ENCODE peak calls at places on chromosomes 2 and 18, in seven cellular contexts. One of them, this sample, is unnamed.
A peak's percentile ranks its signal among the peaks of the same experiment; 100 is the strongest.

GRCh38 chr2:216618785-216619184 is 14.4 kb upstream of the IGFBP2 start:
- DNase-seq in heart right ventricle: no peak
- DNase-seq in HEK293T: no peak
- DNase-seq in GF-D8: no peak
- DNase-seq in adrenal gland: no peak
- DNase-seq in activated CD8-positive, alpha-beta memory T cell treated with anti-CD3 and anti-CD28 coated beads for 24 hours: no peak
- DNase-seq in T-cell: no peak
- DNase-seq in this sample: no peak

GRCh38 chr2:157822993-157823392 is 53.1 kb downstream of the ACVR1 start:
- DNase-seq in heart right ventricle: no peak
- DNase-seq in HEK293T: no peak
- DNase-seq in GF-D8: no peak
- DNase-seq in adrenal gland: no peak
- DNase-seq in activated CD8-positive, alpha-beta memory T cell treated with anti-CD3 and anti-CD28 coated beads for 24 hours: no peak
- DNase-seq in T-cell: no peak
- DNase-seq in this sample: no peak

GRCh38 chr2:166230724-166231070 is 102.9 kb upstream of the SCN1A start:
- DNase-seq in heart right ventricle: no peak
- DNase-seq in HEK293T: no peak
- DNase-seq in GF-D8: no peak
- DNase-seq in adrenal gland: no peak
- DNase-seq in activated CD8-positive, alpha-beta memory T cell treated with anti-CD3 and anti-CD28 coated beads for 24 hours: no peak
- DNase-seq in T-cell: no peak
- DNase-seq in this sample: no peak

GRCh38 chr2:220959391-220959802 is 612.7 kb downstream of the EPHA4 start:
- DNase-seq in heart right ventricle: peak; percentile 43
- DNase-seq in HEK293T: no peak
- DNase-seq in GF-D8: no peak
- DNase-seq in adrenal gland: no peak
- DNase-seq in activated CD8-positive, alpha-beta memory T cell treated with anti-CD3 and anti-CD28 coated beads for 24 hours: no peak
- DNase-seq in T-cell: no peak
- DNase-seq in this sample: no peak

GRCh38 chr2:187148059-187148714 is 299.2 kb upstream of the ZSWIM2 start:
- DNase-seq in heart right ventricle: no peak
- DNase-seq in HEK293T: no peak
- DNase-seq in GF-D8: no peak
- DNase-seq in adrenal gland: no peak
- DNase-seq in activated CD8-positive, alpha-beta memory T cell treated with anti-CD3 and anti-CD28 coated beads for 24 hours: no peak
- DNase-seq in T-cell: no peak
- DNase-seq in this sample: no peak

GRCh38 chr2:60958800-60959199 is 58.7 kb upstream of the PEX13 start:
- DNase-seq in heart right ventricle: no peak
- DNase-seq in HEK293T: no peak
- DNase-seq in GF-D8: no peak
- DNase-seq in adrenal gland: no peak
- DNase-seq in activated CD8-positive, alpha-beta memory T cell treated with anti-CD3 and anti-CD28 coated beads for 24 hours: no peak
- DNase-seq in T-cell: no peak
- DNase-seq in this sample: no peak

GRCh38 chr2:201254331-201254730 is 6.0 kb upstream of the CASP8 start:
- DNase-seq in heart right ventricle: no peak
- DNase-seq in HEK293T: no peak
- DNase-seq in GF-D8: no peak
- DNase-seq in adrenal gland: peak; percentile 35
- DNase-seq in activated CD8-positive, alpha-beta memory T cell treated with anti-CD3 and anti-CD28 coated beads for 24 hours: no peak
- DNase-seq in T-cell: no peak
- DNase-seq in this sample: peak; percentile 82

GRCh38 chr2:207540431-207540830 is 10.7 kb downstream of the CREB1 start:
- DNase-seq in heart right ventricle: no peak
- DNase-seq in HEK293T: no peak
- DNase-seq in GF-D8: no peak
- DNase-seq in adrenal gland: no peak
- DNase-seq in activated CD8-positive, alpha-beta memory T cell treated with anti-CD3 and anti-CD28 coated beads for 24 hours: no peak
- DNase-seq in T-cell: no peak
- DNase-seq in this sample: no peak

GRCh38 chr2:88059979-88060906 is 4.7 kb upstream of the KRCC1 start:
- DNase-seq in heart right ventricle: no peak
- DNase-seq in HEK293T: peak; percentile 53
- DNase-seq in GF-D8: peak; percentile 13
- DNase-seq in adrenal gland: no peak
- DNase-seq in activated CD8-positive, alpha-beta memory T cell treated with anti-CD3 and anti-CD28 coated beads for 24 hours: no peak
- DNase-seq in T-cell: peak; percentile 8
- DNase-seq in this sample: no peak

GRCh38 chr18:52237551-52237950 is 102.4 kb upstream of the DCC start:
- DNase-seq in heart right ventricle: no peak
- DNase-seq in HEK293T: no peak
- DNase-seq in GF-D8: no peak
- DNase-seq in adrenal gland: no peak
- DNase-seq in activated CD8-positive, alpha-beta memory T cell treated with anti-CD3 and anti-CD28 coated beads for 24 hours: no peak
- DNase-seq in T-cell: no peak
- DNase-seq in this sample: no peak

GRCh38 chr2:120231564-120231973 is 8.4 kb upstream of the TMEM185B start:
- DNase-seq in heart right ventricle: no peak
- DNase-seq in HEK293T: no peak
- DNase-seq in GF-D8: no peak
- DNase-seq in adrenal gland: no peak
- DNase-seq in activated CD8-positive, alpha-beta memory T cell treated with anti-CD3 and anti-CD28 coated beads for 24 hours: no peak
- DNase-seq in T-cell: no peak
- DNase-seq in this sample: no peak